ENCODE peak calls at places on chromosome 18, in five cellular contexts. N is transverse colon, W is ovary, O is stomach, H is A549. E is an unnamed sample.
A peak's percentile ranks its signal among the peaks of the same experiment; 100 is the strongest.

GRCh38 chr18:66156946-66157687 is 406.3 kb downstream of the CDH7 start:
- DNase-seq in N (no peak), W (no peak), O (no peak), H (no peak), E (no peak)

GRCh38 chr18:36392888-36393287 is 95.4 kb downstream of the FHOD3 start:
- DNase-seq in N (no peak), W (no peak), O (no peak), H (no peak), E (no peak)

GRCh38 chr18:5515007-5515744 is 28.6 kb downstream of the EPB41L3 start:
- DNase-seq in N (no peak), W (no peak), O (no peak), H (no peak), E (no peak)

GRCh38 chr18:49853011-49853410 is 39.7 kb upstream of the ACAA2 start:
- DNase-seq in N (no peak), W (no peak), O (no peak), H (no peak), E (no peak)

GRCh38 chr18:49076767-49077166 is 126.0 kb upstream of the SMAD7 start:
- DNase-seq in N (no peak), W (no peak), O (no peak), H (no peak), E (no peak)

GRCh38 chr18:31243740-31244512 is 74.0 kb upstream of the DSG1 start:
- DNase-seq in N (no peak), W (no peak), O (no peak), H (no peak), E (no peak)

GRCh38 chr18:48952287-48953095 is 1.7 kb upstream of the SMAD7 start:
- DNase-seq in N (peak; percentile 80), W (peak; percentile 85), O (peak; percentile 77), H (no peak), E (peak; percentile 61)

GRCh38 chr18:55406374-55407045 is 181.5 kb downstream of the TCF4 start:
- DNase-seq in N (no peak), W (peak; percentile 43), O (no peak), H (no peak), E (no peak)

GRCh38 chr18:46830633-46831032 is 73.8 kb upstream of the ST8SIA5 start:
- DNase-seq in N (no peak), W (no peak), O (no peak), H (no peak), E (no peak)

GRCh38 chr18:40355701-40356100 is 1599.3 kb upstream of the PIK3C3 start:
- DNase-seq in N (no peak), W (no peak), O (no peak), H (no peak), E (no peak)

GRCh38 chr18:63890950-63891304 is 3.4 kb downstream of the SERPINB2 start:
- DNase-seq in N (no peak), W (no peak), O (no peak), H (peak; percentile 6), E (no peak)

GRCh38 chr18:60446821-60447220 is 74.2 kb upstream of the MC4R start:
- DNase-seq in N (no peak), W (no peak), O (no peak), H (no peak), E (no peak)

GRCh38 chr18:32582455-32582854 is 111.8 kb upstream of the GAREM1 start:
- DNase-seq in N (no peak), W (no peak), O (no peak), H (no peak), E (no peak)

GRCh38 chr18:45025108-45025471 is 344.4 kb downstream of the SETBP1 start:
- DNase-seq in N (no peak), W (no peak), O (no peak), H (no peak), E (no peak)

GRCh38 chr18:34609991-34610658 is 100.0 kb upstream of the DTNA start:
- DNase-seq in N (no peak), W (no peak), O (no peak), H (no peak), E (no peak)

DNA sequence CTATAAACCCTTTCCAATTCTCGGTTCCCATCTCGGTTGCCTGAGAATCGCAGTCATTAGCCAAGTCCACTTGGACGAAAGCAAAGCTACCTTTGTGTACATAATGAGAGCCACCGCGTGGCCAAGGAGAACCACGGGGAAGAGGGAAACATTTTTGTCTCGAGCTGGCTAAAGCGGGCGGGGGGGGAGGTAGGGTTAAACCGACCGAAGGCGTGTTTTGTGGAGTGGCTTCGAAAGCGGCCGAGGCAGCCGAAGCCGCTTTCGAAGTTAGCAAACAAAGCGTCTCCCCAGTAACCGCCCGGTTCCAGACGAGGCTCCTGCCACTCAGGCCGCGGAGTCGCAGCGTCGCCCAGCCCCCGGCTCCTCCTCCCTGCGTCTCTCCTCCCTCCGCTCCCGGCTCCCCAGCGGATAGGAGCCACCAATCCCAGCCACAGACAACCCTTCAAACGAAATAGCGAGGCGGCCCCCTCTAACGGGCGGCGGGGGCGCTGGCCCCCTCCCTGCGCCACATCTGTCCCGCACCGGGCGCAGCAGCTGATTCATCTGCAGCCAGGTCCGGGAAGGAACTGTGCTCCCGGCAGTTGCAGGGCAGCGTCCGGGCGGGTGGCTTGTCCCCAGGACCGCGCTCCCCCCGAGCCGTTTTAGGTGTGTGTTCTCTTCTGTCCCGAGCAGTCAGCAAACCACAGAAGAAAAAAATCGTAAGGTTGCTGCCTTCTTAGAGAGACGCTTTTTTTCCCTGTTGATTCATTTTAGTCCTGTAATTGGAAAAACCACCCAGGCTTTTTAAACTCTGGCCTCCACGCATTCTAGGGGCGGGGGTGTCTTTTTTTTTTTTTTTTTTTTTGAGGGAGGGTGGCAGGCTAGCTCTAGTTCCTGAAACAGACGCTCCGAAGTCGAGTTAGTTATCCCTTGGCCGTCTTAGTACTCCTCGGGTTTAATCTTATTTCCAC is 1.8 kb upstream of the TGIF1 start:
- DNase-seq in N (peak; percentile 95), W (peak; percentile 92), O (peak; percentile 94), H (peak; percentile 56), E (peak; percentile 74)
- TF ChIP-seq POLR2A in N (peak; percentile 97), W (peak; percentile 77), O (no peak), H (peak; percentile 57), E (peak; percentile 61)

GRCh38 chr18:59303006-59303405 is 15.4 kb downstream of the CPLX4 start:
- DNase-seq in N (no peak), W (no peak), O (no peak), H (no peak), E (no peak)

GRCh38 chr18:59298871-59299270 is 19.6 kb downstream of the CPLX4 start:
- DNase-seq in N (no peak), W (no peak), O (no peak), H (no peak), E (no peak)

GRCh38 chr18:59303656-59304055 is 14.8 kb downstream of the CPLX4 start:
- DNase-seq in N (no peak), W (no peak), O (no peak), H (no peak), E (no peak)

GRCh38 chr18:59300676-59301285 is 17.7 kb downstream of the CPLX4 start:
- DNase-seq in N (no peak), W (no peak), O (no peak), H (no peak), E (peak; percentile 18)

GRCh38 chr18:59301974-59302373 is 16.5 kb downstream of the CPLX4 start:
- DNase-seq in N (no peak), W (no peak), O (no peak), H (no peak), E (no peak)
- TF ChIP-seq POLR2A in N (no peak), W (no peak), O (no peak), H (no peak), E (no peak)

DNA sequence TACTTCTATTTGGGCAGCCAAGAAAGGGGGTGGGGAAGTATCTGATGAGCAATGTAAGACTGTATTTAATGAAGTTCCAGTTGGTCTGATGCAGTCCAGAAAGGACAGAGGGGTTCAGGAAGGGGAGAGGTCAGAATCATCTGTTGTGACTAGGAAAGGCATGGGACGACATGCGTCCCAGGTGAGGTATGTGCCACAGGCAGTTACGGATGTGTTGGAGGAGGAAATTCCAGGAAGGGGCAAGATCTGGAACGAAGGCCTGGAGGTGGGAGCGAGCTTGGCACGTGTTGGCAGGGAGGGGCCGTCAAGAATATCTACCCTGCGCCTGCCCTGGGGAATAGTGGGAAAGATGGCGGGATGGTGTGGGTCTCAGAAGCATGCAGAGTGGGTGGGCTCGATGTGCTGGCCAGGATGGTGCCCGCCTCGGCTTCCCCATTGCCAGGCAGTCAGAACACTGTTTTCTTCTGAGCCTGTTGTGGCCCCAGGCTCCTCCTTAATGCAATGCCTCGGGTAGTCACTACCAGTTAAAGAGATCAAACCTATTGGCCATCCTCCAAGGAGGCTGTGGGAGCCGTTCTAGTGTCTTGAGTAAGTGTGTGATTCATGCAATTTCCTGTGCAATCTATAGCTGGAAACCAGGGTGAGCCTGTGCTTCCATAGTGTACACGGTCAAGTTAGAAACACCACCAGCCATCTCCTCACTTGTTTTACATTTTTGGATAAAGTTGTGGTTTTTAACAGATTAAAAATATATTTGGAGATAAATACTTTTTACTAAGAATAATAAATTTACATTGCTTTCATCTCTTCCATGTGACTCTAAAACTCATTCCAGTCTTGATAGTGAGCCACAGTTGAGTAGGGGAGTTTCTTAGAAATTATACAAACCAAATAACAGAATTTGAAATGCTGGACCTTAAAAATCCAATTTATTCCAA is 57.6 kb upstream of the TXNDC2 start:
- DNase-seq in N (peak; percentile 61), W (no peak), O (peak; percentile 56), H (peak; percentile 86), E (peak; percentile 83)
- TF ChIP-seq POLR2A in N (no peak), W (no peak), O (no peak), H (no peak), E (no peak)

DNA sequence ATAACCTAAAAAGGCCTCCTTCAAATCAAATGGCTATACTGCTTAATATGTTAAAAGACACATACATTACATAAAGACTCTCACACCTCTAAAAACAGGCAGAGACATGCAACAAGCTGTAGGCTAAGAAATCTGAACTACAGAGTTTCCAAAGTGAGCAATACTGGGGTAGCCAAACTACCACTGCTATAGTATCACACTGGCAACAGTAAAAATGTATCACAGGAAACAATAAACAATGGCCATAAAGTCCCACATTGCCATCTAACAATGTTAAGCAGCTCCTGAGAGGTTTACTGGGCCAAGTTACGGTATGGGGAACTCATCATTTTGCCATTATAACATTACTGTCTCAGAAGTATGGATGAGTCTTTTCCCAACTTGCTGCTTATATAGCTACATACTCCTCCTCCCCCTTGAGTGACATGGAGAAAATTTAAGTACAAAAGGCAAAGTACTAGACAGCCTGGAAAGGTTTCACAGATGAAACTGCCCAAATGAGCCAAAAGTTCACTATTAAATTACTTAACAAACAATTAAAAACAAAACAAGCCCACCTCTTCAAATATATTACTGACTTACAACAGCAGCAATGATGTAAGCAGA is 50.3 kb downstream of the SS18 start:
- DNase-seq in N (no peak), W (no peak), O (no peak), H (no peak), E (no peak)
- TF ChIP-seq POLR2A in N (no peak), W (no peak), O (no peak), H (no peak), E (no peak)

DNA sequence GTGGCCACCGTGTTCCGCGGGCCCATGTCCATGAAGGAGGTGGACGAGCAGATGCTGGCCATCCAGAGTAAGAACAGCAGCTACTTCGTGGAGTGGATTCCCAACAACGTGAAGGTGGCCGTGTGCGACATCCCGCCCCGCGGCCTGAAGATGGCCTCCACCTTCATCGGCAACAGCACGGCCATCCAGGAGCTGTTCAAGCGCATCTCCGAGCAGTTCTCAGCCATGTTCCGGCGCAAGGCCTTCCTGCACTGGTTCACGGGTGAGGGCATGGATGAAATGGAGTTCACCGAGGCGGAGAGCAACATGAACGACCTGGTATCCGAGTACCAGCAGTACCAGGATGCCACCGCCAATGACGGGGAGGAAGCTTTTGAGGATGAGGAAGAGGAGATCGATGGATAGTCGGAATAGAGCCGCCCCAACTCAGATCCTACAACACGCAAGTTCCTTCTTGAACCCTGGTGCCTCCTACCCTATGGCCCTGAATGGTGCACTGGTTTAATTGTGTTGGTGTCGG is 17.7 kb downstream of the TUBB6 start:
- DNase-seq in N (no peak), W (no peak), O (no peak), H (no peak), E (no peak)
- TF ChIP-seq POLR2A in N (no peak), W (no peak), O (no peak), H (no peak), E (no peak)